ENCODE peak calls at places on chromosomes 12 and 14, in five cellular contexts. A is iris pigment epithelial cell; Q is NCI-H1694; L is natural killer cell; M is CD8-positive, alpha-beta T cell. C is an unnamed sample.

GRCh38 chr14:55458800-55459577 is 18.6 kb upstream of the TBPL2 start:
- DNase-seq in A (peak; percentile 60), Q (no peak), L (no peak), M (no peak), C (peak; percentile 33)

GRCh38 chr12:15700595-15700994 is 88.6 kb downstream of the EPS8 start:
- DNase-seq in A (peak; percentile 97), Q (no peak), L (no peak), M (no peak), C (peak; percentile 86)

GRCh38 chr14:103686831-103687485 is 28.3 kb downstream of the XRCC3 start:
- DNase-seq in A (peak; percentile 82), Q (no peak), L (no peak), M (no peak), C (no peak)

GRCh38 chr12:103431387-103431786 is 64.4 kb downstream of the C12orf42 start:
- DNase-seq in A (no peak), Q (no peak), L (no peak), M (no peak), C (no peak)

GRCh38 chr14:100004392-100004791 is 60.8 kb upstream of the EVL start:
- DNase-seq in A (no peak), Q (peak; percentile 31), L (no peak), M (no peak), C (no peak)

GRCh38 chr14:31294736-31295398 is 87.3 kb upstream of the HECTD1 start:
- DNase-seq in A (peak; percentile 27), Q (no peak), L (no peak), M (no peak), C (no peak)

GRCh38 chr12:82619644-82620043 is 67.1 kb upstream of the TMTC2 start:
- DNase-seq in A (no peak), Q (no peak), L (no peak), M (no peak), C (no peak)

GRCh38 chr12:124125472-124125871 is 152.5 kb downstream of the ZNF664 start:
- DNase-seq in A (no peak), Q (peak; percentile 6), L (no peak), M (no peak), C (no peak)

GRCh38 chr12:26318661-26319068 is 123.3 kb downstream of the SSPN start:
- DNase-seq in A (peak; percentile 95), Q (no peak), L (no peak), M (no peak), C (no peak)

GRCh38 chr12:52539024-52539820 is 13.7 kb downstream of the KRT71 start:
- DNase-seq in A (no peak), Q (peak; percentile 37), L (no peak), M (no peak), C (peak; percentile 23)

GRCh38 chr12:93982847-93983315 is 165.5 kb upstream of the PLXNC1 start:
- DNase-seq in A (peak; percentile 90), Q (no peak), L (no peak), M (no peak), C (no peak)

GRCh38 chr12:67070307-67070600 is 198.9 kb upstream of the CAND1 start:
- DNase-seq in A (no peak), Q (no peak), L (no peak), M (no peak), C (no peak)

GRCh38 chr14:100872241-100872640 is 31.3 kb downstream of the RTL1 start:
- DNase-seq in A (peak; percentile 25), Q (no peak), L (no peak), M (no peak), C (no peak)

C was measured in HS-5.